ENCODE peak calls at places on chromosome 10, in four cellular contexts. Y is neural progenitor cell, G is hepatocyte, T is OCI-LY7. C is an unnamed sample. For H3K4me1, the result is how much of the 10 kb centered on the place peaks cover.

GRCh38 chr10:96974348-96974747 is 142.2 kb downstream of the LCOR start:
- DNase-seq in Y (no peak), T (peak), G (no peak), C (no peak)

GRCh38 chr10:74928742-74929191 is 102.4 kb downstream of the KAT6B start:
- DNase-seq in Y (no peak), T (no peak), G (no peak), C (no peak)

GRCh38 chr10:128631801-128632241 is 505.6 kb upstream of the MKI67 start:
- DNase-seq in T (peak), Y (peak), G (peak), C (peak)

GRCh38 chr10:121617176-121617575 is 18.9 kb upstream of the FGFR2 start:
- DNase-seq in G (no peak), Y (no peak), T (no peak), C (no peak)

GRCh38 chr10:78170026-78170475 is 136.4 kb downstream of the RPS24 start:
- DNase-seq in Y (no peak), G (no peak), T (no peak), C (no peak)

GRCh38 chr10:60990663-60991062 is 46.7 kb upstream of the RHOBTB1 start:
- DNase-seq in Y (no peak), G (peak), T (no peak), C (no peak)

GRCh38 chr10:120506674-120507073 is 49.6 kb downstream of the PLPP4 start:
- DNase-seq in Y (no peak), T (no peak), G (no peak), C (no peak)

GRCh38 chr10:70850097-70850496 is 34.3 kb downstream of the SGPL1 start:
- DNase-seq in G (no peak), T (no peak), Y (no peak), C (no peak)

GRCh38 chr10:69869291-69869841 is 67.7 kb downstream of the COL13A1 start:
- DNase-seq in G (no peak), Y (no peak), T (no peak), C (no peak)

GRCh38 chr10:99875473-99875872 is 93.0 kb downstream of the ABCC2 start:
- DNase-seq in Y (no peak), G (no peak), T (no peak), C (no peak)

GRCh38 chr10:17423641-17424186 is 30.7 kb downstream of the ST8SIA6 start:
- DNase-seq in Y (peak), T (no peak), G (no peak), C (no peak)

GRCh38 chr10:58621379-58622077 is 108.9 kb downstream of the BICC1 start:
- DNase-seq in G (no peak), T (no peak), Y (peak), C (no peak)

GRCh38 chr10:58531084-58531695 is 18.5 kb downstream of the BICC1 start:
- DNase-seq in T (peak), G (peak), Y (peak), C (peak)

GRCh38 chr10:66852811-66853210 is 73.0 kb upstream of the LRRTM3 start:
- DNase-seq in Y (no peak), G (no peak), T (no peak), C (no peak)

GRCh38 chr10:31149835-31150512 is 118.3 kb upstream of the ZNF438 start:
- DNase-seq in T (no peak), Y (no peak), G (no peak), C (no peak)

GRCh38 chr10:114346176-114347031 is 57.9 kb downstream of the AFAP1L2 start:
- DNase-seq in T (no peak), Y (no peak), G (no peak), C (no peak)

GRCh38 chr10:114345701-114346100 is 58.6 kb downstream of the AFAP1L2 start:
- DNase-seq in T (no peak), Y (no peak), G (no peak), C (no peak)

GRCh38 chr10:114349505-114350211 is 54.6 kb downstream of the AFAP1L2 start:
- DNase-seq in T (no peak), Y (peak), G (peak), C (no peak)

GRCh38 chr10:114347191-114347739 is 57.0 kb downstream of the AFAP1L2 start:
- DNase-seq in Y (no peak), T (no peak), G (no peak), C (no peak)

DNA sequence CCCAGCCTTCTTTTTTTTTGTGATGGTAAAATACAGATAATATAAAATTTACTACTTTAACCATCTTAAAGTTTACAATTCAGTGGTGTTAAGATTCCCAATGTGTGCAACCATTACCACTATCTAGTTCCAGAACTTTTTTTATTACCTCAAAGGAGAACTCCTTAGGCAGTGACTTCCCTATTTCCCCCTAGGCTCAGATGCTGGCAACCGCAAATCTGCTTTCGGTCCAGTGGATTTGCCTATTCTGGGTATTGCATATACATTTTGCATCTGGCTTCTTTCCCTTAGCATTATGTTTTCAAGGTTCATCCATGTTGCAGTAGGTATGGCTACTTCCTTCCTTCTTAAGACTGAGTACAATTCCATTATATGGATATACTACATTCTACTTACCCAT is 56.5 kb downstream of the AFAP1L2 start:
- DNase-seq in T (no peak), Y (no peak), G (no peak), C (no peak)
- H3K4me1 ChIP-seq in T (under half), Y (under half), G (under half), C (under half)

GRCh38 chr10:133144771-133145170 is 15.2 kb upstream of the KNDC1 start:
- DNase-seq in G (no peak), Y (no peak), T (no peak), C (no peak)

GRCh38 chr10:133142523-133143199 is 17.4 kb upstream of the KNDC1 start:
- DNase-seq in G (no peak), T (no peak), Y (no peak), C (no peak)

GRCh38 chr10:133143546-133143945 is 16.5 kb upstream of the KNDC1 start:
- DNase-seq in Y (no peak), G (peak), T (no peak), C (no peak)

GRCh38 chr10:133141963-133142350 is 18.1 kb upstream of the KNDC1 start:
- DNase-seq in Y (no peak), G (no peak), T (no peak), C (no peak)

GRCh38 chr10:133143200-133143533 is 16.9 kb upstream of the KNDC1 start:
- DNase-seq in T (no peak), Y (no peak), G (peak), C (no peak)
- H3K27ac ChIP-seq in T (no peak), Y (no peak), G (peak), C (no peak)

GRCh38 chr10:14362098-14362497 is 31.4 kb upstream of the FRMD4A start:
- DNase-seq in Y (no peak), G (no peak), T (no peak), C (no peak)

GRCh38 chr10:14360515-14360914 is 29.8 kb upstream of the FRMD4A start:
- DNase-seq in Y (no peak), G (no peak), T (no peak), C (no peak)

GRCh38 chr10:14356921-14357320 is 26.2 kb upstream of the FRMD4A start:
- DNase-seq in T (no peak), Y (no peak), G (no peak), C (no peak)

GRCh38 chr10:14358886-14359573 is 28.3 kb upstream of the FRMD4A start:
- DNase-seq in Y (no peak), G (no peak), T (no peak), C (no peak)

DNA sequence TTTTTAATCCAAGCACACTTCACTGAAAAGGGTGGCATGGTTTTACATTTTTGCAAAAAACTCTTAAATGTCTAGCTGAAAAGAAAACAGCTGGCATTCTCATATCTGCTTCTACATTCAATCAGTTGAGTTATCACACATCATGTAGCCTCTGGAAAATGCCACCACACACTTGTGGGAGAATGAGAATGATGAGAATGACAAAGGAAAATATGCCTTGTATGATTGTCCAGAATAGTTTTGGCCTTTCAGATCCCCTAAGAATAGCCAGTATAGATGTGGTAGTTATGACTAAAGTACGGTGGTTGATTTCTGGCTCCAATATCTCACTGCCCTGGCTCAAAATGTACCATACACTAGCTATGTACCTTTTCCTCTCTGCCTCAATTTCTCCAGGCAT is 30.2 kb upstream of the FRMD4A start:
- DNase-seq in Y (no peak), T (no peak), G (no peak), C (no peak)
- TF ChIP-seq EZH2phosphoT487 in Y (no peak), T (no peak), G (no peak), C (no peak)

GRCh38 chr10:102781089-102781920 is 37.6 kb downstream of the WBP1L start:
- DNase-seq in G (peak), Y (peak), T (no peak), C (peak)

GRCh38 chr10:102781921-102782542 is 38.3 kb downstream of the WBP1L start:
- DNase-seq in T (no peak), G (no peak), Y (no peak), C (no peak)

GRCh38 chr10:102780246-102780645 is 36.5 kb downstream of the WBP1L start:
- DNase-seq in G (no peak), T (no peak), Y (no peak), C (no peak)

GRCh38 chr10:102783541-102783930 is 39.8 kb downstream of the WBP1L start:
- DNase-seq in T (no peak), Y (no peak), G (no peak), C (no peak)

DNA sequence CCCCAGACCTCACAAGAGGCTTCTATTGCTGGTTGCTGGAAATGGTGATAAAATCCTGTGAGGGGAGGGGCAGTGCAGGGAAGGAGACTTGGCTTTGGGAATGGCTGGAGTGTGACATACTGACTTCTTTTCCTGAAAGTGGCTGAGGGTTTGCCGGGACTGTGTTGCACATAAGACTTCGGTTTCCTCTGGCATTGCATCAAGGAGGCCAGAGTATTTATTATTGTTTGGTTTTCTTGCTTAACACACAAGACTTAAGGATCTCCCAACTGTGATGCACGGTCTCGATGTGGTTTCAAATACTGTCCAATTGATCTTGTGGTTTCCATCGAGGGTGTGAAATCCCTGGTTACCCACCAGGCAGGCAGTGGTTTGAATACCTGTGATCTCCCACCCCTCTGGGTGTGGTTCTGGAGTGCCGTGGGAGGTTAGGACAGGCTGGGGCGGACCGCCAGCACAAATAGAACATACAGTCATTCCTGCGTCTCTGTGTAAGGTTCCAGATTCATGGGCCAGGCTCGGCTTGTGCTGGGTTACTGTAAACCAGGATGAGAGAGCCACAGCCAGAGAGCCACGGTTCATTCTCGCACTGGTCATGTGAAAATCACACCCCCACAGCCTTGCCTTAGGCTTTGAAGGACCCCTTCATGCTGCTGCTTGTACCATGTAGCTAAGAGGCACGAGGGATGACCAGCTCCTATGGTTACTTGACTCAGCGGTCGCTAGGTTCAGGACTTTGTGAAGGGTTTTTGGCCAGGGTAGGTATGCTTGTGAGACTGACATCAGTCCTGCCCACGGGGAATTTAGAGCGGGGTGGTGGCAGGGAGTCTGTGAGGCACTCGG is 39.2 kb downstream of the WBP1L start:
- DNase-seq in G (peak), T (no peak), Y (no peak), C (no peak)
- H3K4me1 ChIP-seq in G (half or more), T (under half), Y (under half), C (under half)

GRCh38 chr10:126063353-126063791 is 167.0 kb downstream of the FANK1 start:
- DNase-seq in T (no peak), Y (no peak), G (no peak), C (no peak)
- H3K27ac ChIP-seq in T (no peak), Y (no peak), G (peak), C (no peak)

GRCh38 chr10:81502677-81503359 is 372.2 kb upstream of the NRG3 start:
- DNase-seq in Y (no peak), G (no peak), T (no peak), C (no peak)
- TF ChIP-seq EZH2phosphoT487 in Y (no peak), G (no peak), T (no peak), C (no peak)

GRCh38 chr10:21499580-21499909 is 25.9 kb downstream of the SKIDA1 start:
- DNase-seq in G (no peak), Y (no peak), T (no peak), C (peak)
- H3K4me1 ChIP-seq in G (under half), Y (half or more), T (under half), C (half or more)

DNA sequence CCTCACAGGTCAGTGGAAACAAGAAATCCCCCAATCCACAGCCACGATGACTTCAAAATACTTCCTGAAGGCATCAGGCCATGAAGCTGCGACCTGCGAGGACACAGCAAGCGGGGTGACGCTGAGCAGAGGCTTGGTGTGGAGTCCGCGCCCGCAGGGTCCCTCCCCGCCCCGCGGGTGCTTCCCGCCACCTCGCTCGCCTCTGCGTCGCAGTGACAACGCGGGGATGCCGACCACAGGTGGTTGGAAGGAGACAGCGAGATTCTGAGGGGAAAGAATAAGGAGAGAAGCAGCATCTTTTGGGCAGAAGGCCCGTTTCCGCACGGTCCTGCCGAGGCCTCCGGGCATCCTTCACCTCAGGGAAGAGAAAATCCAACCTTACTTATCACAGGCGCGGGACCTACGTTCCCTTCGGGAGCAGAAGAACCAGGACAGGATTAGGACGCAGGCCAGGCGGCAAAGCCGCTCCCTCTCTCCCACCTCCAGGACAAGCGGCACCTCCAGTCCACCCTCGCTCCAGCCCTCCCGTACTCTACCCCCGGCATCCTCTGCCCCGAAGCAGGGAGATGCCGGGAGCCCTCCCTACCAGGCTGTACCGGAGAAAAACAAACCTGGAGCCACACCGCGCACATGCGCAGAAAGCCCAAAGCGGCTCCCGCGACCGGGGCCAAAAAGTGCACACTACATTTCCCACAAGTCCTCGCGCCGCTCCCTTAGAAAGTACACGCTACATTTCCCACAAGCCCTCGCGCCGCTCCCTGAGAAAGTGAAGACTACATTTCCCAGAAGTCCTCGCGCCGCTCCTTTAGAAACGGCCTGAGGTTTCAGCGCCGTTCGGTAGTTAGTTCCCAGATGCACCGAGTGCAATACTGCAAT is 85.9 kb downstream of the ZNF33B start:
- DNase-seq in Y (peak), G (peak), T (peak), C (peak)
- H3K27ac ChIP-seq in Y (no peak), G (no peak), T (peak), C (no peak)